ENCODE peak calls at places on chromosomes 16 and 17, in six cellular contexts. E is GM18507, Z is C1 segment of cervical spinal cord, K is AG09319, C is HuH-7, J is lower leg skin. U is an unnamed sample.

GRCh38 chr17:19359151-19359550 is 3.4 kb downstream of the B9D1 start:
- DNase-seq in Z (no peak), J (no peak), E (no peak), K (no peak), C (no peak), U (no peak)

GRCh38 chr16:67249762-67250327 is 1.1 kb downstream of the SLC9A5 start:
- DNase-seq in C (no peak), J (no peak), K (no peak), Z (no peak), E (no peak), U (no peak)

GRCh38 chr16:72961115-72961832 is 86.7 kb downstream of the ZFHX3 start:
- DNase-seq in C (no peak), E (no peak), Z (no peak), J (no peak), K (no peak), U (no peak)

GRCh38 chr17:13484020-13484419 is 117.7 kb downstream of the HS3ST3A1 start:
- DNase-seq in K (no peak), E (no peak), J (no peak), C (no peak), Z (no peak), U (no peak)

GRCh38 chr17:47850692-47851573 is at the start of gene SP6:
- DNase-seq in E (no peak), C (peak), K (no peak), Z (no peak), J (no peak), U (peak)

GRCh38 chr16:67727521-67728485 is 8.7 kb upstream of the GFOD2 start:
- DNase-seq in E (no peak), K (no peak), J (no peak), Z (no peak), C (no peak), U (no peak)

GRCh38 chr16:59213952-59214351 is 479.8 kb upstream of the GOT2 start:
- DNase-seq in K (no peak), C (no peak), Z (no peak), E (no peak), J (no peak), U (no peak)

GRCh38 chr16:29927523-29927905 is 1.5 kb upstream of the KCTD13 start:
- DNase-seq in E (no peak), C (no peak), J (no peak), K (peak), Z (no peak), U (no peak)

GRCh38 chr17:27353469-27354050 is 59.6 kb downstream of the WSB1 start:
- DNase-seq in E (peak), Z (peak), J (peak), K (peak), C (peak), U (peak)

GRCh38 chr17:45776896-45777295 is 7.2 kb upstream of the CRHR1 start:
- DNase-seq in K (no peak), C (no peak), J (no peak), Z (no peak), E (no peak), U (no peak)

GRCh38 chr17:56830726-56831363 is 2.9 kb downstream of the C17orf67 start:
- DNase-seq in J (no peak), C (no peak), K (no peak), Z (no peak), E (no peak), U (no peak)

GRCh38 chr16:71726491-71727319 is 2.2 kb upstream of the PHLPP2 start:
- DNase-seq in C (no peak), K (no peak), Z (no peak), J (no peak), E (no peak), U (no peak)

U was measured in lung.